ENCODE peak calls at places on chromosomes 7 and 10, in four cellular contexts. One of them, this sample, is unnamed.

GRCh38 chr7:94584113-94584512 is 71.8 kb downstream of the SGCE start:
- DNase-seq in stimulated activated naive CD8-positive, alpha-beta T cell treated with anti-CD3 and anti-CD28 coated beads, Interleukin-15, Interleukin-2, amounts not matched to agents 100 U/mL and 50 U/mL, for 24 hours: no peak
- DNase-seq in dermis microvascular lymphatic vessel endothelial cell: no peak
- DNase-seq in T-helper 9 cell: no peak
- DNase-seq in this sample: no peak

GRCh38 chr7:39459606-39460090 is 106.6 kb upstream of the YAE1 start:
- DNase-seq in stimulated activated naive CD8-positive, alpha-beta T cell treated with anti-CD3 and anti-CD28 coated beads, Interleukin-15, Interleukin-2, amounts not matched to agents 100 U/mL and 50 U/mL, for 24 hours: no peak
- DNase-seq in dermis microvascular lymphatic vessel endothelial cell: no peak
- DNase-seq in T-helper 9 cell: no peak
- DNase-seq in this sample: no peak

GRCh38 chr7:33753881-33754525 is 151.3 kb upstream of the BMPER start:
- DNase-seq in T-helper 9 cell: no peak
- DNase-seq in stimulated activated naive CD8-positive, alpha-beta T cell treated with anti-CD3 and anti-CD28 coated beads, Interleukin-15, Interleukin-2, amounts not matched to agents 100 U/mL and 50 U/mL, for 24 hours: no peak
- DNase-seq in dermis microvascular lymphatic vessel endothelial cell: no peak
- DNase-seq in this sample: no peak

GRCh38 chr7:5143106-5143505 is 46.9 kb upstream of the WIPI2 start:
- DNase-seq in stimulated activated naive CD8-positive, alpha-beta T cell treated with anti-CD3 and anti-CD28 coated beads, Interleukin-15, Interleukin-2, amounts not matched to agents 100 U/mL and 50 U/mL, for 24 hours: no peak
- DNase-seq in T-helper 9 cell: peak
- DNase-seq in dermis microvascular lymphatic vessel endothelial cell: no peak
- DNase-seq in this sample: no peak

GRCh38 chr7:27176343-27176731 is 2.2 kb upstream of the HOXA10 start:
- DNase-seq in T-helper 9 cell: no peak
- DNase-seq in stimulated activated naive CD8-positive, alpha-beta T cell treated with anti-CD3 and anti-CD28 coated beads, Interleukin-15, Interleukin-2, amounts not matched to agents 100 U/mL and 50 U/mL, for 24 hours: no peak
- DNase-seq in dermis microvascular lymphatic vessel endothelial cell: no peak
- DNase-seq in this sample: peak

GRCh38 chr10:79081353-79082034 is 12.7 kb downstream of the ZMIZ1 start:
- DNase-seq in T-helper 9 cell: no peak
- DNase-seq in stimulated activated naive CD8-positive, alpha-beta T cell treated with anti-CD3 and anti-CD28 coated beads, Interleukin-15, Interleukin-2, amounts not matched to agents 100 U/mL and 50 U/mL, for 24 hours: no peak
- DNase-seq in dermis microvascular lymphatic vessel endothelial cell: no peak
- DNase-seq in this sample: no peak

GRCh38 chr7:158406817-158407216 is 180.8 kb downstream of the PTPRN2 start:
- DNase-seq in stimulated activated naive CD8-positive, alpha-beta T cell treated with anti-CD3 and anti-CD28 coated beads, Interleukin-15, Interleukin-2, amounts not matched to agents 100 U/mL and 50 U/mL, for 24 hours: no peak
- DNase-seq in T-helper 9 cell: no peak
- DNase-seq in dermis microvascular lymphatic vessel endothelial cell: no peak
- DNase-seq in this sample: no peak

GRCh38 chr10:43964486-43964885 is 315.8 kb upstream of the ZNF32 start:
- DNase-seq in stimulated activated naive CD8-positive, alpha-beta T cell treated with anti-CD3 and anti-CD28 coated beads, Interleukin-15, Interleukin-2, amounts not matched to agents 100 U/mL and 50 U/mL, for 24 hours: no peak
- DNase-seq in dermis microvascular lymphatic vessel endothelial cell: no peak
- DNase-seq in T-helper 9 cell: no peak
- DNase-seq in this sample: no peak

GRCh38 chr7:90271753-90272152 is 26.8 kb downstream of the CFAP69 start:
- DNase-seq in dermis microvascular lymphatic vessel endothelial cell: no peak
- DNase-seq in stimulated activated naive CD8-positive, alpha-beta T cell treated with anti-CD3 and anti-CD28 coated beads, Interleukin-15, Interleukin-2, amounts not matched to agents 100 U/mL and 50 U/mL, for 24 hours: no peak
- DNase-seq in T-helper 9 cell: no peak
- DNase-seq in this sample: no peak